ENCODE peak calls at places on chromosome 2, in ten cellular contexts. One of them, this sample, is unnamed.

GRCh38 chr2:236720974-236721600 is 151.5 kb downstream of the ACKR3 start:
- DNase-seq in mesendoderm: no peak
- DNase-seq in effector memory CD4-positive, alpha-beta T cell: no peak
- DNase-seq in body of pancreas: no peak
- DNase-seq in ovary: no peak
- DNase-seq in upper lobe of left lung: no peak
- DNase-seq in tibial artery: no peak
- DNase-seq in PC-3: no peak
- DNase-seq in endothelial cell of umbilical vein: no peak
- DNase-seq in CD8-positive, alpha-beta memory T cell: no peak
- DNase-seq in this sample: no peak

GRCh38 chr2:112031916-112032582 is 23.0 kb upstream of the TMEM87B start:
- DNase-seq in endothelial cell of umbilical vein: peak
- DNase-seq in body of pancreas: no peak
- DNase-seq in CD8-positive, alpha-beta memory T cell: no peak
- DNase-seq in mesendoderm: peak
- DNase-seq in PC-3: no peak
- DNase-seq in ovary: no peak
- DNase-seq in upper lobe of left lung: no peak
- DNase-seq in effector memory CD4-positive, alpha-beta T cell: no peak
- DNase-seq in tibial artery: peak
- DNase-seq in this sample: no peak

GRCh38 chr2:15645300-15645699 is 53.6 kb downstream of the DDX1 start:
- DNase-seq in upper lobe of left lung: no peak
- DNase-seq in effector memory CD4-positive, alpha-beta T cell: no peak
- DNase-seq in PC-3: no peak
- DNase-seq in endothelial cell of umbilical vein: no peak
- DNase-seq in tibial artery: no peak
- DNase-seq in body of pancreas: no peak
- DNase-seq in CD8-positive, alpha-beta memory T cell: no peak
- DNase-seq in mesendoderm: no peak
- DNase-seq in ovary: no peak
- DNase-seq in this sample: no peak

GRCh38 chr2:231929961-231930600 is 3.9 kb upstream of the NPPC start:
- DNase-seq in effector memory CD4-positive, alpha-beta T cell: no peak
- DNase-seq in CD8-positive, alpha-beta memory T cell: no peak
- DNase-seq in ovary: no peak
- DNase-seq in body of pancreas: no peak
- DNase-seq in mesendoderm: peak
- DNase-seq in PC-3: no peak
- DNase-seq in tibial artery: no peak
- DNase-seq in upper lobe of left lung: peak
- DNase-seq in endothelial cell of umbilical vein: no peak
- DNase-seq in this sample: peak

GRCh38 chr2:27920148-27920885 is 29.8 kb downstream of the BABAM2 start:
- DNase-seq in effector memory CD4-positive, alpha-beta T cell: no peak
- DNase-seq in upper lobe of left lung: no peak
- DNase-seq in body of pancreas: no peak
- DNase-seq in tibial artery: no peak
- DNase-seq in mesendoderm: no peak
- DNase-seq in endothelial cell of umbilical vein: peak
- DNase-seq in PC-3: peak
- DNase-seq in CD8-positive, alpha-beta memory T cell: no peak
- DNase-seq in ovary: no peak
- DNase-seq in this sample: no peak

GRCh38 chr2:1493361-1494126 is 80.3 kb downstream of the TPO start:
- DNase-seq in CD8-positive, alpha-beta memory T cell: no peak
- DNase-seq in upper lobe of left lung: no peak
- DNase-seq in mesendoderm: no peak
- DNase-seq in ovary: no peak
- DNase-seq in PC-3: no peak
- DNase-seq in tibial artery: no peak
- DNase-seq in effector memory CD4-positive, alpha-beta T cell: no peak
- DNase-seq in endothelial cell of umbilical vein: no peak
- DNase-seq in body of pancreas: no peak
- DNase-seq in this sample: peak

GRCh38 chr2:236309669-236310029 is 45.4 kb upstream of the ASB18 start:
- DNase-seq in endothelial cell of umbilical vein: peak
- DNase-seq in mesendoderm: peak
- DNase-seq in effector memory CD4-positive, alpha-beta T cell: no peak
- DNase-seq in upper lobe of left lung: no peak
- DNase-seq in ovary: no peak
- DNase-seq in PC-3: no peak
- DNase-seq in body of pancreas: no peak
- DNase-seq in tibial artery: no peak
- DNase-seq in CD8-positive, alpha-beta memory T cell: no peak
- DNase-seq in this sample: no peak

GRCh38 chr2:37560241-37560848 is 111.1 kb downstream of the CDC42EP3 start:
- DNase-seq in body of pancreas: no peak
- DNase-seq in ovary: no peak
- DNase-seq in upper lobe of left lung: no peak
- DNase-seq in CD8-positive, alpha-beta memory T cell: no peak
- DNase-seq in effector memory CD4-positive, alpha-beta T cell: no peak
- DNase-seq in endothelial cell of umbilical vein: no peak
- DNase-seq in tibial artery: no peak
- DNase-seq in mesendoderm: no peak
- DNase-seq in PC-3: no peak
- DNase-seq in this sample: no peak

GRCh38 chr2:186544255-186544675 is 45.6 kb upstream of the ITGAV start:
- DNase-seq in tibial artery: no peak
- DNase-seq in PC-3: peak
- DNase-seq in ovary: no peak
- DNase-seq in CD8-positive, alpha-beta memory T cell: no peak
- DNase-seq in mesendoderm: peak
- DNase-seq in effector memory CD4-positive, alpha-beta T cell: no peak
- DNase-seq in body of pancreas: no peak
- DNase-seq in endothelial cell of umbilical vein: peak
- DNase-seq in upper lobe of left lung: no peak
- DNase-seq in this sample: no peak

GRCh38 chr2:219386532-219387280 is 1.0 kb downstream of the DNPEP start:
- DNase-seq in body of pancreas: no peak
- DNase-seq in endothelial cell of umbilical vein: no peak
- DNase-seq in ovary: no peak
- DNase-seq in mesendoderm: no peak
- DNase-seq in tibial artery: peak
- DNase-seq in PC-3: no peak
- DNase-seq in upper lobe of left lung: no peak
- DNase-seq in effector memory CD4-positive, alpha-beta T cell: no peak
- DNase-seq in CD8-positive, alpha-beta memory T cell: no peak
- DNase-seq in this sample: peak

GRCh38 chr2:48529676-48530032 is 300 bp upstream of the STON1 start:
- DNase-seq in body of pancreas: no peak
- DNase-seq in mesendoderm: no peak
- DNase-seq in PC-3: no peak
- DNase-seq in endothelial cell of umbilical vein: no peak
- DNase-seq in tibial artery: no peak
- DNase-seq in ovary: peak
- DNase-seq in effector memory CD4-positive, alpha-beta T cell: no peak
- DNase-seq in upper lobe of left lung: no peak
- DNase-seq in CD8-positive, alpha-beta memory T cell: no peak
- DNase-seq in this sample: no peak

GRCh38 chr2:147247749-147248148 is 597.1 kb upstream of the ACVR2A start:
- DNase-seq in body of pancreas: no peak
- DNase-seq in upper lobe of left lung: no peak
- DNase-seq in mesendoderm: no peak
- DNase-seq in tibial artery: no peak
- DNase-seq in endothelial cell of umbilical vein: no peak
- DNase-seq in ovary: no peak
- DNase-seq in PC-3: no peak
- DNase-seq in effector memory CD4-positive, alpha-beta T cell: no peak
- DNase-seq in CD8-positive, alpha-beta memory T cell: no peak
- DNase-seq in this sample: no peak

GRCh38 chr2:136116111-136116812 is 1.7 kb downstream of the CXCR4 start:
- DNase-seq in ovary: no peak
- DNase-seq in body of pancreas: no peak
- DNase-seq in PC-3: peak
- DNase-seq in effector memory CD4-positive, alpha-beta T cell: peak
- DNase-seq in endothelial cell of umbilical vein: no peak
- DNase-seq in tibial artery: peak
- DNase-seq in upper lobe of left lung: peak
- DNase-seq in CD8-positive, alpha-beta memory T cell: peak
- DNase-seq in mesendoderm: peak
- DNase-seq in this sample: no peak

GRCh38 chr2:159442159-159442852 is 155.8 kb upstream of the WDSUB1 start:
- DNase-seq in upper lobe of left lung: no peak
- DNase-seq in endothelial cell of umbilical vein: no peak
- DNase-seq in body of pancreas: no peak
- DNase-seq in ovary: no peak
- DNase-seq in effector memory CD4-positive, alpha-beta T cell: no peak
- DNase-seq in mesendoderm: no peak
- DNase-seq in CD8-positive, alpha-beta memory T cell: no peak
- DNase-seq in tibial artery: no peak
- DNase-seq in PC-3: peak
- DNase-seq in this sample: no peak

GRCh38 chr2:239331560-239331959 is 69.3 kb downstream of the HDAC4 start:
- DNase-seq in PC-3: no peak
- DNase-seq in upper lobe of left lung: no peak
- DNase-seq in endothelial cell of umbilical vein: no peak
- DNase-seq in CD8-positive, alpha-beta memory T cell: no peak
- DNase-seq in mesendoderm: no peak
- DNase-seq in ovary: no peak
- DNase-seq in body of pancreas: peak
- DNase-seq in tibial artery: no peak
- DNase-seq in effector memory CD4-positive, alpha-beta T cell: no peak
- DNase-seq in this sample: no peak

GRCh38 chr2:239328306-239329191 is 72.3 kb downstream of the HDAC4 start:
- DNase-seq in PC-3: no peak
- DNase-seq in mesendoderm: no peak
- DNase-seq in ovary: peak
- DNase-seq in endothelial cell of umbilical vein: peak
- DNase-seq in upper lobe of left lung: no peak
- DNase-seq in tibial artery: peak
- DNase-seq in effector memory CD4-positive, alpha-beta T cell: no peak
- DNase-seq in body of pancreas: peak
- DNase-seq in CD8-positive, alpha-beta memory T cell: no peak
- DNase-seq in this sample: peak

GRCh38 chr2:239329284-239329971 is 71.4 kb downstream of the HDAC4 start:
- DNase-seq in effector memory CD4-positive, alpha-beta T cell: no peak
- DNase-seq in upper lobe of left lung: no peak
- DNase-seq in PC-3: no peak
- DNase-seq in ovary: peak
- DNase-seq in body of pancreas: peak
- DNase-seq in CD8-positive, alpha-beta memory T cell: no peak
- DNase-seq in tibial artery: no peak
- DNase-seq in mesendoderm: no peak
- DNase-seq in endothelial cell of umbilical vein: no peak
- DNase-seq in this sample: no peak

GRCh38 chr2:239329972-239330572 is 70.7 kb downstream of the HDAC4 start:
- DNase-seq in body of pancreas: peak
- DNase-seq in mesendoderm: no peak
- DNase-seq in tibial artery: no peak
- DNase-seq in endothelial cell of umbilical vein: no peak
- DNase-seq in CD8-positive, alpha-beta memory T cell: no peak
- DNase-seq in upper lobe of left lung: no peak
- DNase-seq in PC-3: no peak
- DNase-seq in ovary: peak
- DNase-seq in effector memory CD4-positive, alpha-beta T cell: no peak
- DNase-seq in this sample: no peak

DNA sequence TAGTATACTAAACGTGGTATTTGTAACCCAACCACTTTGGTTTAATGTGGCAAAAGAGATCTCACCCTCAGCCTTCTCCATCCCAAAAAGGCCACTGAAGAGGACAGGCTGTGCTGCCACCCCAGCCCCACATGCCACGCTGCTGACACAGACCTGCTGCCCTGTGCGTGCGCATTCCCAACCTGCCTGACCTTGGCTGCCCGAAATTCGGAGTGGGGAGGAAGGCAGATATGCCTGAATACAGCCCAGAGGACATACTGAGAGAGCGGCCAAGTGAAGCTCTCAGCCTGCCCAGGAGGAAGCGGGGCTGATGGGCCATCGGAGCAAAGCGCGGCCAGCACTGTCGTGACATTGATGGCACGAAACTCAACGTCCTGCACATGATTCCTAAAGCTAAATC is 70.0 kb downstream of the HDAC4 start:
- DNase-seq in mesendoderm: no peak
- DNase-seq in tibial artery: no peak
- DNase-seq in ovary: no peak
- DNase-seq in effector memory CD4-positive, alpha-beta T cell: no peak
- DNase-seq in CD8-positive, alpha-beta memory T cell: no peak
- DNase-seq in body of pancreas: peak
- DNase-seq in PC-3: no peak
- DNase-seq in endothelial cell of umbilical vein: no peak
- DNase-seq in upper lobe of left lung: no peak
- DNase-seq in this sample: no peak
- H3K27ac ChIP-seq in mesendoderm: no peak
- H3K27ac ChIP-seq in tibial artery: no peak
- H3K27ac ChIP-seq in ovary: peak
- H3K27ac ChIP-seq in effector memory CD4-positive, alpha-beta T cell: no peak
- H3K27ac ChIP-seq in CD8-positive, alpha-beta memory T cell: no peak
- H3K27ac ChIP-seq in body of pancreas: no peak
- H3K27ac ChIP-seq in PC-3: no peak
- H3K27ac ChIP-seq in endothelial cell of umbilical vein: no peak
- H3K27ac ChIP-seq in upper lobe of left lung: no peak
- H3K27ac ChIP-seq in this sample: no peak

GRCh38 chr2:129011466-129012061 is 692.9 kb upstream of the HS6ST1 start:
- DNase-seq in mesendoderm: no peak
- DNase-seq in CD8-positive, alpha-beta memory T cell: no peak
- DNase-seq in tibial artery: no peak
- DNase-seq in body of pancreas: no peak
- DNase-seq in endothelial cell of umbilical vein: no peak
- DNase-seq in effector memory CD4-positive, alpha-beta T cell: no peak
- DNase-seq in PC-3: no peak
- DNase-seq in ovary: no peak
- DNase-seq in upper lobe of left lung: no peak
- DNase-seq in this sample: peak
- H3K27ac ChIP-seq in mesendoderm: no peak
- H3K27ac ChIP-seq in CD8-positive, alpha-beta memory T cell: no peak
- H3K27ac ChIP-seq in tibial artery: no peak
- H3K27ac ChIP-seq in body of pancreas: no peak
- H3K27ac ChIP-seq in endothelial cell of umbilical vein: no peak
- H3K27ac ChIP-seq in effector memory CD4-positive, alpha-beta T cell: no peak
- H3K27ac ChIP-seq in PC-3: no peak
- H3K27ac ChIP-seq in ovary: no peak
- H3K27ac ChIP-seq in upper lobe of left lung: no peak
- H3K27ac ChIP-seq in this sample: no peak

GRCh38 chr2:88165604-88166003 is 4.5 kb upstream of the THNSL2 start:
- DNase-seq in effector memory CD4-positive, alpha-beta T cell: no peak
- DNase-seq in upper lobe of left lung: no peak
- DNase-seq in mesendoderm: no peak
- DNase-seq in CD8-positive, alpha-beta memory T cell: no peak
- DNase-seq in PC-3: no peak
- DNase-seq in ovary: no peak
- DNase-seq in body of pancreas: no peak
- DNase-seq in endothelial cell of umbilical vein: no peak
- DNase-seq in tibial artery: no peak
- DNase-seq in this sample: no peak
- H3K27ac ChIP-seq in effector memory CD4-positive, alpha-beta T cell: no peak
- H3K27ac ChIP-seq in upper lobe of left lung: no peak
- H3K27ac ChIP-seq in mesendoderm: no peak
- H3K27ac ChIP-seq in CD8-positive, alpha-beta memory T cell: no peak
- H3K27ac ChIP-seq in PC-3: no peak
- H3K27ac ChIP-seq in ovary: no peak
- H3K27ac ChIP-seq in body of pancreas: no peak
- H3K27ac ChIP-seq in endothelial cell of umbilical vein: no peak
- H3K27ac ChIP-seq in tibial artery: no peak
- H3K27ac ChIP-seq in this sample: no peak

DNA sequence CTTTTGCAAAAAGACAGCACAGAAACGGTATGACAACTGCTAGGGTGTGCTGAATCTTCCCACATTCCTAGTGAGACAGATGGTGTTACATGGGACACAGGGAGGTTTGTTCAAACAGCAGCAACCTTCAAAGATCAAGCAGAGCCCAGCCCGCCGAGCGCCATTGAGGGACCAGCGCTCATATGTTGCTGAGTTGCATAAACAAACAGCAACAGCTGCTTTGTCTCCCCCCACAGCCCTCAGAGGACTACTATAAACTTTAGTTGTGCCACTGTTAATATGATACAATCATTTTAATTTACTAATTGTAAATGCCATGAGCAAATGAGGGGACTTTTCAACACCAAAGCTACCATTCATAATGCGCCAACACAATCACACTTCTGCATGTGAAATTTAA is 117.6 kb downstream of the ZEB2 start:
- DNase-seq in CD8-positive, alpha-beta memory T cell: no peak
- DNase-seq in ovary: no peak
- DNase-seq in tibial artery: no peak
- DNase-seq in mesendoderm: peak
- DNase-seq in body of pancreas: no peak
- DNase-seq in endothelial cell of umbilical vein: no peak
- DNase-seq in effector memory CD4-positive, alpha-beta T cell: no peak
- DNase-seq in PC-3: no peak
- DNase-seq in upper lobe of left lung: no peak
- DNase-seq in this sample: no peak
- H3K27ac ChIP-seq in CD8-positive, alpha-beta memory T cell: no peak
- H3K27ac ChIP-seq in ovary: peak
- H3K27ac ChIP-seq in tibial artery: no peak
- H3K27ac ChIP-seq in mesendoderm: no peak
- H3K27ac ChIP-seq in body of pancreas: no peak
- H3K27ac ChIP-seq in endothelial cell of umbilical vein: no peak
- H3K27ac ChIP-seq in effector memory CD4-positive, alpha-beta T cell: no peak
- H3K27ac ChIP-seq in PC-3: no peak
- H3K27ac ChIP-seq in upper lobe of left lung: peak
- H3K27ac ChIP-seq in this sample: no peak

This sample was measured in suprapubic skin.